ENCODE peak calls at places on chromosomes 13 and 19, in five cellular contexts. U is CD4-positive, alpha-beta memory T cell; J is fibroblast of lung; R is tibial artery; Y is CD8-positive, alpha-beta memory T cell. T is an unnamed sample.

GRCh38 chr13:39347926-39348901 is 254.8 kb downstream of the LHFPL6 start:
- DNase-seq in Y (no peak), R (no peak), U (no peak), J (no peak), T (no peak)

GRCh38 chr19:11306337-11306736 is 10.4 kb downstream of the TSPAN16 start:
- DNase-seq in U (no peak), Y (no peak), J (no peak), R (no peak), T (no peak)

GRCh38 chr13:52067237-52067636 is 42.7 kb downstream of the UTP14C start:
- DNase-seq in J (no peak), R (no peak), Y (no peak), U (no peak), T (no peak)

GRCh38 chr13:111967572-111968201 is 99.3 kb upstream of the SOX1 start:
- DNase-seq in J (no peak), R (no peak), U (no peak), Y (no peak), T (no peak)

GRCh38 chr19:34831714-34832113 is 58.7 kb upstream of the ZNF599 start:
- DNase-seq in R (no peak), U (no peak), J (no peak), Y (no peak), T (no peak)

GRCh38 chr13:102128216-102128800 is 273.5 kb downstream of the FGF14 start:
- DNase-seq in R (no peak), Y (no peak), J (peak; percentile 84), U (no peak), T (no peak)

GRCh38 chr19:19822148-19822429 is 539 bp upstream of the ZNF506 start:
- DNase-seq in J (no peak), R (no peak), U (peak; percentile 13), Y (no peak), T (no peak)

GRCh38 chr13:19152403-19152802 is 29.2 kb downstream of the TUBA3C start:
- DNase-seq in R (no peak), U (no peak), Y (no peak), J (no peak), T (no peak)

GRCh38 chr19:51111606-51112005 is 3.4 kb upstream of the CTU1 start:
- DNase-seq in R (no peak), J (no peak), U (no peak), Y (no peak), T (no peak)

GRCh38 chr13:103056008-103056407 is 10.2 kb downstream of the SLC10A2 start:
- DNase-seq in Y (no peak), R (no peak), J (no peak), U (no peak), T (no peak)

GRCh38 chr19:35124098-35125060 is 8.8 kb downstream of the FXYD3 start:
- DNase-seq in R (peak; percentile 97), J (peak; percentile 84), Y (peak; percentile 77), U (peak; percentile 83), T (peak; percentile 68)

GRCh38 chr19:44925114-44925891 is 10.9 kb downstream of the APOC1 start:
- DNase-seq in U (no peak), J (peak; percentile 19), R (peak; percentile 83), Y (no peak), T (no peak)

GRCh38 chr13:84279166-84279565 is 396.9 kb upstream of the SLITRK1 start:
- DNase-seq in J (peak; percentile 46), Y (no peak), U (no peak), R (no peak), T (no peak)

GRCh38 chr19:48634036-48634342 is 3.2 kb downstream of the DBP start:
- DNase-seq in J (no peak), R (no peak), Y (no peak), U (no peak), T (no peak)

GRCh38 chr19:19271828-19272599 is 1.1 kb downstream of the TM6SF2 start:
- DNase-seq in U (no peak), J (no peak), Y (no peak), R (no peak), T (no peak)

GRCh38 chr13:24016046-24016445 is 118.7 kb upstream of the C1QTNF9B start:
- DNase-seq in Y (no peak), R (no peak), U (no peak), J (no peak), T (no peak)

GRCh38 chr13:101514695-101515275 is 62.3 kb downstream of the ITGBL1 start:
- DNase-seq in R (no peak), J (peak; percentile 55), U (peak; percentile 32), Y (no peak), T (no peak)

GRCh38 chr13:31773538-31773937 is 34.2 kb downstream of the RXFP2 start:
- DNase-seq in U (no peak), J (peak; percentile 85), R (no peak), Y (no peak), T (no peak)

GRCh38 chr13:41652735-41653361 is 195.5 kb downstream of the RGCC start:
- DNase-seq in R (no peak), Y (no peak), J (peak; percentile 60), U (peak; percentile 54), T (peak; percentile 25)

GRCh38 chr13:111325941-111326620 is 5.6 kb downstream of the TEX29 start:
- DNase-seq in U (no peak), Y (no peak), J (no peak), R (peak; percentile 38), T (no peak)

GRCh38 chr13:36417328-36417727 is 15.0 kb upstream of the CCNA1 start:
- DNase-seq in U (no peak), J (no peak), Y (no peak), R (no peak), T (no peak)

GRCh38 chr19:46475976-46476375 is 4.6 kb upstream of the PNMA8A start:
- DNase-seq in R (no peak), U (no peak), Y (no peak), J (peak; percentile 60), T (no peak)

GRCh38 chr13:50209646-50210045 is 194.4 kb downstream of the KCNRG start:
- DNase-seq in J (no peak), Y (no peak), U (no peak), R (no peak), T (no peak)
- H3K27ac ChIP-seq in J (no peak overlapping the region), Y (no peak overlapping the region), U (no peak overlapping the region), R (no peak overlapping the region), T (no peak overlapping the region)

DNA sequence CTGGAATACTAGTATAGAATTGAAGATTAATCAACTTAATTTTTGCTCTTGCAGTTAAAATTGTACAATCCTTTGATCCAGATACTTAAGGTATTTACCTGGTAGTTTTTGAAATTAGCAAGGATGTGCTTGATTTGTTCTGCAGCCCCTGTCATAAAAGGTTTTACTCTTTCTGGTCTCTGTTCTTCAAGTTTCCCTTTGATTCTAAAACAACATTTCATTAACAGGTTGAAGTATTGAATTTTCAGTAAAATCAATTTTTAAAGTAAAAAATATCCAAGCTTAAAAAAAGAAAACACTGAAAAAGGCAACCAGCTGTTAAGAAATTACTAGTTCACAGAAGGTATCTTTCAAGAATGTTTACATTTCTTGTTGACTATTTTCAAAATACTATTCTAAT is 1.6 kb downstream of the TPT1 start:
- DNase-seq in J (no peak), R (no peak), U (no peak), Y (no peak), T (no peak)
- H3K4me1 ChIP-seq in J (peaks cover 5% of the 10 kb centered on the region), R (peaks cover 75% of the 10 kb centered on the region), U (peaks cover 73% of the 10 kb centered on the region), Y (peaks cover 66% of the 10 kb centered on the region), T (peaks cover 41% of the 10 kb centered on the region)

DNA sequence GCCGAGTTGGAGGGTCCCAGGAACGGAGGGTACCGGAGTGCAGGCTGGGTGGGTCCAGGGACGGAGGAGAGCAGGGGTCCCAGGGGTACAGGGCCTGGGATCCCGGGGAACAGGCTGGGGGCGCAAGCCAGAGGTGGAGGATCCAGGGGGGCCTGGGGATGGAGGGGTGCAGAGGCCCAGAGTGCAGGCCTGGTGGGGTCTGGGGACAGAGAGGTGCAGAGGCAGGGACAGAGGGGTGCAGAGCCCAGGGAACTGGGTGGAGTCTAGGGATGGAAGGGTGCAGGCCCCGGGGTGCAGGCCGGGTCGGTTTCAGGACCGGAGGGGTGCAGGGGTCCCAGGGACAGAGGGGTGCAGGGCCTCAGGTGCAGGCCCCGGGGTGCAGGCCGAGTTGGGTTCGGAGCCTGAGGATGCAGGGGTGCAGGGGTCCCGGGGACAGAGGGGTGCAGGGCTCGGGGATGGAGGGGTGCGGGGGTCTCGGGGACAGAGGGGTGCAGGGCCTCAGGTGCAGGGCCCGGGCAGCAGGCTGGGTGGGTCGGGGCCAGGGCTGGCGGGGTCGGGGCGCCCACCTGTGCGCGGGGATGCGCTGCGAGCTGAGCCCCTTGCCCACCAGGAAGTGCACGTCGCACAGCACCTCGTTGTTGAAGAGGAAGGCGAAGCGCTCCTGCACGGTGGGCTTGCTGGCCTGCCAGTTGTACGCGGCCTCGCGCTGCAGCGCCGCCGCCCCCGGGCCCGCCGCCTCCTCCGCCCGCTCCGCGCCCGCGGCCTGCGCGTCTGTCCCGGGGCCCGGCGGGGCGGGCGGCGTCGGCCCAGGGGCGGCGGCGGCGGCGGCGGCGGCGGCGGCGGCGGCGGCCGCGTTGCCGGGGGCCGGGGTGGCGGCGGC is 543 bp downstream of the BTBD2 start:
- DNase-seq in Y (peak; percentile 21), J (no peak), U (peak; percentile 18), R (peak; percentile 79), T (no peak)
- H3K27ac ChIP-seq in Y (peak overlapping the region; percentile 1), J (no peak overlapping the region), U (no peak overlapping the region), R (peak overlapping the region; percentile 84), T (no peak overlapping the region)

GRCh38 chr13:47549219-47549752 is 451.8 kb downstream of the SUCLA2 start:
- DNase-seq in J (no peak), U (no peak), R (no peak), Y (no peak), T (no peak)
- H3K4me1 ChIP-seq in J (no peaks in the 10 kb centered on the region), U (no peaks in the 10 kb centered on the region), R (peaks cover 12% of the 10 kb centered on the region), Y (no peaks in the 10 kb centered on the region), T (no peaks in the 10 kb centered on the region)

GRCh38 chr13:98961204-98962105 is 16.4 kb downstream of the DOCK9 start:
- DNase-seq in U (no peak), R (no peak), Y (no peak), J (peak; percentile 40), T (no peak)

GRCh38 chr13:98959299-98959698 is 18.6 kb downstream of the DOCK9 start:
- DNase-seq in R (no peak), Y (no peak), J (no peak), U (no peak), T (no peak)

GRCh38 chr13:98960331-98961203 is 17.3 kb downstream of the DOCK9 start:
- DNase-seq in Y (no peak), U (no peak), R (no peak), J (no peak), T (no peak)

GRCh38 chr13:98958443-98958794 is 19.4 kb downstream of the DOCK9 start:
- DNase-seq in J (no peak), U (no peak), R (no peak), Y (no peak), T (no peak)

DNA sequence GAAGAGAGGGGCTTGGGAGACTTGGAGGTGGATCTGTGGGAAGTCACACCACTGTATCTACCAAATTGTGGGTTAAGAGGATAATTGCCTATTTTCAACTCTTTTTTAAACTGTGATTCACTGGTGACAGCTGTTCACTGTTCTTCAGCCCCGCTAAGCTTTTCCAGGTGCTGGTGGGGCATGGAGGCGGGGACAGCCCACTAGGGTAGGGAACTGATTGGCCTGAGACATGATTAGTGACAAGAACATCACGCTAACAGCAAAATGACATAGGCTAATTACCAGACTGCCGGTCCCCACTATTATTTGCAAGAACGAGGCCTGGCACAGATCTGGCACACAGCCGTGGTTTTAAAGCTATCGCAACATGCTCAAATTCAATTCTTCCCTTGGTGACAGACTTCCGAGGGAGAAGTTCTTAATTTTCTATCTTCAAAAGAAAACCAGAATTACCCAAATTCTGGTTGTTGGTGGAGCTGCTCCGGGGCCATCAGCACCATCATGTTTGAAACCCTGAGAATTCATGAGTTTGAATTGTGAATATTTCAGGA is 18.0 kb downstream of the DOCK9 start:
- DNase-seq in J (no peak), Y (no peak), U (no peak), R (no peak), T (no peak)
- H3K27ac ChIP-seq in J (no peak overlapping the region), Y (no peak overlapping the region), U (no peak overlapping the region), R (no peak overlapping the region), T (no peak overlapping the region)

T was measured in effector memory CD4-positive, alpha-beta T cell.